ENCODE peak calls at places on chromosome 22, in seven cellular contexts. U is mucosa of descending colon, H is cardiac fibroblast, O is K562, Z is cardiac muscle cell, E is lower leg skin, L is esophagus squamous epithelium. W is an unnamed sample.
A peak's percentile ranks its signal among the peaks of the same experiment; 100 is the strongest.

GRCh38 chr22:37427711-37428635 is 694 bp upstream of the ELFN2 start:
- DNase-seq in O (no peak), E (no peak), H (no peak), Z (no peak), U (no peak), L (no peak), W (no peak)

GRCh38 chr22:37521236-37521739 is 2.1 kb upstream of the CARD10 start:
- DNase-seq in U (peak; percentile 61), O (no peak), L (no peak), Z (no peak), H (no peak), E (no peak), W (no peak)

GRCh38 chr22:43177479-43177878 is 9.5 kb downstream of the TTLL12 start:
- DNase-seq in Z (no peak), O (no peak), H (no peak), U (peak; percentile 25), E (no peak), L (no peak), W (no peak)

GRCh38 chr22:49768077-49768476 is 59.6 kb downstream of the BRD1 start:
- DNase-seq in L (no peak), O (no peak), E (no peak), U (peak; percentile 21), Z (no peak), H (no peak), W (no peak)

GRCh38 chr22:26435327-26436093 is 6.5 kb downstream of the ASPHD2 start:
- DNase-seq in H (no peak), O (no peak), E (no peak), U (no peak), L (no peak), Z (no peak), W (no peak)

GRCh38 chr22:37090920-37091688 is 18.4 kb downstream of the TMPRSS6 start:
- DNase-seq in Z (no peak), U (no peak), L (no peak), O (no peak), E (no peak), H (no peak), W (no peak)

GRCh38 chr22:30241576-30242371 is 4.8 kb downstream of the LIF start:
- DNase-seq in H (no peak), Z (no peak), L (no peak), U (no peak), E (no peak), O (no peak), W (no peak)

GRCh38 chr22:42202669-42203068 is 67.8 kb downstream of the TCF20 start:
- DNase-seq in O (no peak), U (no peak), H (peak; percentile 27), L (no peak), E (no peak), Z (no peak), W (peak; percentile 40)

GRCh38 chr22:32579533-32580220 is 105.1 kb downstream of the FBXO7 start:
- DNase-seq in U (no peak), E (peak; percentile 78), O (no peak), L (no peak), Z (no peak), H (no peak), W (no peak)

GRCh38 chr22:31329029-31329428 is 17.1 kb downstream of the PATZ1 start:
- DNase-seq in U (no peak), H (no peak), Z (no peak), L (no peak), E (no peak), O (no peak), W (no peak)

GRCh38 chr22:49370841-49371301 is 456.8 kb downstream of the BRD1 start:
- DNase-seq in E (peak; percentile 56), H (no peak), L (no peak), O (no peak), Z (no peak), U (peak; percentile 7), W (no peak)

GRCh38 chr22:50015451-50016307 is 3.1 kb upstream of the IL17REL start:
- DNase-seq in E (no peak), H (no peak), L (no peak), Z (no peak), O (no peak), U (peak; percentile 23), W (no peak)

GRCh38 chr22:17366830-17367229 is 2.4 kb upstream of the CECR2 start:
- DNase-seq in O (peak; percentile 59), E (no peak), H (peak; percentile 48), L (no peak), U (peak; percentile 42), Z (peak; percentile 69), W (no peak)

GRCh38 chr22:31133911-31134310 is 6.4 kb downstream of the PLA2G3 start:
- DNase-seq in E (no peak), L (no peak), U (no peak), O (no peak), Z (no peak), H (no peak), W (no peak)

GRCh38 chr22:30113494-30113893 is 33.2 kb downstream of the HORMAD2 start:
- DNase-seq in E (no peak), H (no peak), U (no peak), L (no peak), O (no peak), Z (no peak), W (no peak)

GRCh38 chr22:36355362-36355761 is 32.4 kb downstream of the MYH9 start:
- DNase-seq in O (no peak), L (no peak), Z (no peak), U (no peak), E (no peak), H (peak; percentile 73), W (no peak)

GRCh38 chr22:50603511-50604255 is 3.1 kb downstream of the MAPK8IP2 start:
- DNase-seq in E (no peak), H (no peak), L (no peak), O (no peak), Z (no peak), U (peak; percentile 20), W (no peak)

GRCh38 chr22:37088108-37088605 is 21.4 kb downstream of the TMPRSS6 start:
- DNase-seq in H (peak; percentile 23), U (no peak), L (no peak), O (peak; percentile 66), E (no peak), Z (no peak), W (no peak)

GRCh38 chr22:43142881-43143562 is at the start of gene MCAT:
- DNase-seq in U (peak; percentile 90), H (peak; percentile 71), O (peak; percentile 84), L (no peak), Z (peak; percentile 89), E (peak; percentile 96), W (peak; percentile 76)

GRCh38 chr22:22245935-22246525 is 1.4 kb downstream of the VPREB1 start:
- DNase-seq in O (no peak), H (no peak), Z (no peak), U (no peak), E (no peak), L (no peak), W (no peak)

GRCh38 chr22:29031236-29031982 is 30.2 kb downstream of the C22orf31 start:
- DNase-seq in H (peak; percentile 97), L (no peak), U (no peak), Z (peak; percentile 75), O (peak; percentile 52), E (no peak), W (peak; percentile 39)
- TF ChIP-seq CTCF in H (no peak), L (no peak), U (no peak), Z (peak; percentile 23), O (no peak), E (no peak), W (no peak)

DNA sequence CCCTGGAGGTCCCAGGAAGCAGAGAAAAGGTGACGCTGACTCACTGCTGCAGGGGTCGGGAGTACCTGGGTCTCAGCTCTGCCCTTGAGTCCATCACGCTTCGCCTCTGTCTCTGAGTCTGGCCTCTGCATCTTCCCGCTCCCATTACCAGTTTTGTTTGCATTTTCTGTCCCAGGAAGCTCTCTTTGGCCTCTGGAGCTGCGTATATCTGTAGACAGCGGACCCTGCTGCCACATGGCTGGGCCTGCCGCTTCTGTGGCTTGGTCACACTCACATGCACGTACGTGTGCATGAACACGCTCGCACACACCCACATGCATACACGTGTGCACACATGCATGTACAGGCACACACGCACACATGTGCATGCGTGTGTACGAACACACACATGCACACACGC is 20.8 kb upstream of the APOBEC3A start:
- DNase-seq in E (peak; percentile 14), O (no peak), H (no peak), L (no peak), Z (no peak), U (no peak), W (no peak)
- TF ChIP-seq CTCF in E (no peak), O (no peak), H (no peak), L (no peak), Z (no peak), U (no peak), W (no peak)

GRCh38 chr22:45867118-45867905 is 109.7 kb downstream of the WNT7B start:
- DNase-seq in O (no peak), Z (peak; percentile 70), U (no peak), H (peak; percentile 41), L (no peak), E (no peak), W (no peak)
- TF ChIP-seq CTCF in O (no peak), Z (peak; percentile 29), U (no peak), H (no peak), L (peak; percentile 14), E (no peak), W (no peak)

GRCh38 chr22:24761888-24762675 is 12.4 kb downstream of the PIWIL3 start:
- DNase-seq in U (no peak), L (no peak), H (peak; percentile 38), E (peak; percentile 43), Z (no peak), O (no peak), W (no peak)

GRCh38 chr22:24753919-24754318 is 20.6 kb downstream of the PIWIL3 start:
- DNase-seq in E (no peak), U (no peak), Z (no peak), O (no peak), H (no peak), L (no peak), W (no peak)

GRCh38 chr22:24759765-24760164 is 14.8 kb downstream of the PIWIL3 start:
- DNase-seq in O (no peak), U (no peak), Z (no peak), L (no peak), H (no peak), E (peak; percentile 50), W (no peak)

GRCh38 chr22:24760708-24761306 is 13.7 kb downstream of the PIWIL3 start:
- DNase-seq in L (no peak), H (peak; percentile 25), O (no peak), Z (no peak), U (no peak), E (peak; percentile 69), W (no peak)

DNA sequence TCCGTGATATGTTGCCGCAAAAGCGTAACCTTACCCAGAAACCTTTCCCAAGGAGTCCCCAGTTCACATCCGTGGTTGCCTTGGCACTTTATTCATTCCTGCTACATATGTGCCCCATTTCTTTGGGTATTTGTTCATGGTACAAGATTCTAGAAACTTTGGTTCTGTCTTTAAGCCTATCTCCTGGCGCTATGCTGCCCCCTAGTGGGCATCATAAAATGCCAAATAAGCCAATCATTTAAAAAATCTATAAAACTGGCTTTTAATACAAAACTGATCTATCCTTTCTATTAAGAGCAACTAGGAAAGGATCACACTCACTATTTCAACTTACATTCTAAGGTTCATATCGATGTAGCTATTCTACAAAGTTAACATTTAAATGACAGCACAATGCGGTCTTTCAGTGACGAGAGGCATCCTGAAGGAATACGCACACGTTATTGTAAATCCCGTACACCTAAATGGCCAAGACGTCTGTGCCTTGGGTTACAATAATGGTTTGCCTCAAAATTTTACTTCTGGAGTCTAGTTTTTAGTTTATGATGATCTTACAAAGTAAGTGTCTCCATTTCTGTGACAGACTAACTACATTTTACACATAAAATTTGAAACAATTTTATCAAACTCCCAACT is 16.2 kb downstream of the PIWIL3 start:
- DNase-seq in O (peak; percentile 25), E (no peak), Z (peak; percentile 66), H (peak; percentile 75), U (peak; percentile 35), L (no peak), W (peak; percentile 34)
- TF ChIP-seq CTCF in O (peak; percentile 83), E (no peak), Z (peak; percentile 72), H (peak; percentile 65), U (peak; percentile 71), L (peak; percentile 73), W (peak; percentile 99)

GRCh38 chr22:20951932-20952380 is 15.1 kb upstream of the AIFM3 start:
- DNase-seq in Z (no peak), O (no peak), U (peak; percentile 47), E (no peak), H (no peak), L (no peak), W (no peak)
- TF ChIP-seq CTCF in Z (no peak), O (no peak), U (no peak), E (no peak), H (no peak), L (no peak), W (no peak)